ENCODE peak calls at places on chromosome 21, in nine cellular contexts. Z is astrocyte of the spinal cord, V is cardiac muscle cell, R is fibroblast of lung, I is pancreas, D is H9, H is GM20000, T is bronchial epithelial cell, A is Peyer's patch. O is an unnamed sample.

GRCh38 chr21:20647603-20648002 is 350.6 kb upstream of the NCAM2 start:
- DNase-seq in Z (peak), V (no peak), R (peak), I (no peak), D (no peak), H (no peak), T (peak), A (no peak), O (peak)

GRCh38 chr21:19547951-19548635 is 1144.5 kb upstream of the TMPRSS15 start:
- DNase-seq in Z (no peak), V (no peak), R (no peak), I (no peak), D (no peak), H (no peak), T (no peak), A (no peak), O (no peak)

GRCh38 chr21:27212444-27212843 is 245.6 kb upstream of the ADAMTS5 start:
- DNase-seq in Z (no peak), V (no peak), R (no peak), I (no peak), D (no peak), H (no peak), T (no peak), A (no peak), O (no peak)

GRCh38 chr21:40689241-40689640 is 157.7 kb downstream of the DSCAM start:
- DNase-seq in Z (no peak), V (no peak), R (no peak), I (no peak), D (no peak), H (no peak), T (no peak), A (no peak), O (no peak)

GRCh38 chr21:39048064-39048463 is 135.2 kb downstream of the PSMG1 start:
- DNase-seq in Z (peak), V (peak), R (peak), I (no peak), D (peak), H (no peak), T (peak), A (peak), O (peak)

GRCh38 chr21:34260598-34260997 is 103.2 kb upstream of the KCNE2 start:
- DNase-seq in Z (no peak), V (no peak), R (no peak), I (no peak), D (no peak), H (no peak), T (no peak), A (no peak), O (no peak)

GRCh38 chr21:35249636-35250035 is 200.5 kb upstream of the RUNX1 start:
- DNase-seq in Z (no peak), V (no peak), R (no peak), I (peak), D (no peak), H (no peak), T (peak), A (no peak), O (peak)

GRCh38 chr21:26709090-26709489 is 136.0 kb upstream of the CYYR1 start:
- DNase-seq in Z (no peak), V (no peak), R (no peak), I (no peak), D (no peak), H (no peak), T (peak), A (no peak), O (peak)

GRCh38 chr21:38831526-38832467 is 26.1 kb downstream of the ETS2 start:
- DNase-seq in Z (peak), V (peak), R (peak), I (peak), D (no peak), H (peak), T (peak), A (peak), O (peak)

GRCh38 chr21:29701676-29702075 is 238.1 kb downstream of the GRIK1 start:
- DNase-seq in Z (no peak), V (no peak), R (no peak), I (no peak), D (no peak), H (no peak), T (no peak), A (no peak), O (no peak)

GRCh38 chr21:43866659-43867331 is 1.8 kb downstream of the AGPAT3 start:
- DNase-seq in Z (no peak), V (no peak), R (no peak), I (peak), D (no peak), H (peak), T (peak), A (peak), O (peak)

GRCh38 chr21:46093668-46094400 is 4.1 kb upstream of the COL6A2 start:
- DNase-seq in Z (no peak), V (no peak), R (no peak), I (no peak), D (peak), H (no peak), T (no peak), A (peak), O (no peak)

GRCh38 chr21:46486481-46487000 is 27.9 kb downstream of the DIP2A start:
- DNase-seq in Z (no peak), V (no peak), R (peak), I (no peak), D (no peak), H (no peak), T (no peak), A (no peak), O (no peak)

GRCh38 chr21:26388731-26389231 is 184.3 kb downstream of the CYYR1 start:
- DNase-seq in Z (peak), V (peak), R (peak), I (no peak), D (no peak), H (no peak), T (peak), A (no peak), O (peak)

GRCh38 chr21:26449161-26449560 is 123.9 kb downstream of the CYYR1 start:
- DNase-seq in Z (peak), V (peak), R (peak), I (no peak), D (no peak), H (no peak), T (peak), A (no peak), O (peak)

GRCh38 chr21:17370263-17370662 is 142.6 kb upstream of the CXADR start:
- DNase-seq in Z (no peak), V (no peak), R (no peak), I (peak), D (no peak), H (no peak), T (peak), A (no peak), O (peak)

GRCh38 chr21:20486303-20486702 is 511.9 kb upstream of the NCAM2 start:
- DNase-seq in Z (no peak), V (no peak), R (no peak), I (no peak), D (no peak), H (no peak), T (no peak), A (no peak), O (no peak)

GRCh38 chr21:28790335-28790734 is 202.3 kb downstream of the LTN1 start:
- DNase-seq in Z (no peak), V (no peak), R (no peak), I (no peak), D (no peak), H (no peak), T (no peak), A (no peak), O (no peak)

GRCh38 chr21:39924577-39925308 is 57.5 kb downstream of the PCP4 start:
- DNase-seq in Z (no peak), V (no peak), R (no peak), I (peak), D (peak), H (no peak), T (no peak), A (no peak), O (no peak)

GRCh38 chr21:17514124-17514481 is 1.3 kb downstream of the CXADR start:
- DNase-seq in Z (peak), V (no peak), R (no peak), I (no peak), D (peak), H (no peak), T (peak), A (no peak), O (peak)

GRCh38 chr21:31198575-31198974 is 145.5 kb downstream of the TIAM1 start:
- DNase-seq in Z (peak), V (peak), R (peak), I (no peak), D (no peak), H (peak), T (peak), A (no peak), O (peak)

GRCh38 chr21:38249879-38250278 is 6.9 kb upstream of the KCNJ15 start:
- DNase-seq in Z (no peak), V (no peak), R (no peak), I (no peak), D (no peak), H (no peak), T (no peak), A (no peak), O (no peak)

GRCh38 chr21:44761011-44761729 is 40.5 kb downstream of the UBE2G2 start:
- DNase-seq in Z (no peak), V (no peak), R (no peak), I (no peak), D (peak), H (no peak), T (peak), A (no peak), O (peak)

GRCh38 chr21:43762303-43763128 is 13.6 kb downstream of the CSTB start:
- DNase-seq in Z (no peak), V (no peak), R (no peak), I (peak), D (no peak), H (no peak), T (peak), A (no peak), O (peak)

GRCh38 chr21:45632165-45632896 is 11.2 kb upstream of the PCBP3 start:
- DNase-seq in Z (no peak), V (no peak), R (no peak), I (no peak), D (no peak), H (peak), T (no peak), A (peak), O (no peak)

GRCh38 chr21:40245021-40245420 is 377.8 kb downstream of the PCP4 start:
- DNase-seq in Z (no peak), V (no peak), R (no peak), I (no peak), D (no peak), H (no peak), T (no peak), A (no peak), O (no peak)

GRCh38 chr21:29208044-29208665 is 77.7 kb downstream of the MAP3K7CL start:
- DNase-seq in Z (no peak), V (no peak), R (no peak), I (no peak), D (no peak), H (no peak), T (no peak), A (no peak), O (no peak)

GRCh38 chr21:14620152-14620551 is 74.0 kb upstream of the SAMSN1 start:
- DNase-seq in Z (no peak), V (no peak), R (no peak), I (no peak), D (no peak), H (no peak), T (no peak), A (no peak), O (no peak)

GRCh38 chr21:26849428-26850115 is 4.4 kb upstream of the ADAMTS1 start:
- DNase-seq in Z (peak), V (peak), R (peak), I (no peak), D (no peak), H (no peak), T (peak), A (no peak), O (peak)

GRCh38 chr21:34935868-34936267 is 113.2 kb downstream of the RUNX1 start:
- DNase-seq in Z (no peak), V (no peak), R (no peak), I (no peak), D (no peak), H (no peak), T (no peak), A (no peak), O (no peak)

GRCh38 chr21:44574457-44575306 is 1.2 kb downstream of the KRTAP10-4 start:
- DNase-seq in Z (no peak), V (no peak), R (no peak), I (no peak), D (no peak), H (no peak), T (no peak), A (peak), O (no peak)

GRCh38 chr21:42324896-42325295 is 9.7 kb upstream of the TFF3 start:
- DNase-seq in Z (no peak), V (no peak), R (no peak), I (no peak), D (no peak), H (no peak), T (no peak), A (no peak), O (no peak)
- TF ChIP-seq CTCF in Z (no peak), V (no peak), R (no peak), I (no peak), D (no peak), H (no peak), T (no peak), A (no peak), O (no peak)

GRCh38 chr21:37005548-37006242 is 807 bp upstream of the RIPPLY3 start:
- DNase-seq in Z (no peak), V (no peak), R (no peak), I (no peak), D (peak), H (no peak), T (no peak), A (no peak), O (no peak)

GRCh38 chr21:36994501-36995189 is 11.9 kb upstream of the RIPPLY3 start:
- DNase-seq in Z (no peak), V (peak), R (peak), I (no peak), D (peak), H (no peak), T (peak), A (no peak), O (peak)

GRCh38 chr21:36999131-36999898 is 7.2 kb upstream of the RIPPLY3 start:
- DNase-seq in Z (no peak), V (no peak), R (no peak), I (no peak), D (no peak), H (no peak), T (no peak), A (no peak), O (no peak)

GRCh38 chr21:37001446-37001845 is 5.1 kb upstream of the RIPPLY3 start:
- DNase-seq in Z (no peak), V (no peak), R (no peak), I (no peak), D (no peak), H (no peak), T (no peak), A (no peak), O (no peak)

DNA sequence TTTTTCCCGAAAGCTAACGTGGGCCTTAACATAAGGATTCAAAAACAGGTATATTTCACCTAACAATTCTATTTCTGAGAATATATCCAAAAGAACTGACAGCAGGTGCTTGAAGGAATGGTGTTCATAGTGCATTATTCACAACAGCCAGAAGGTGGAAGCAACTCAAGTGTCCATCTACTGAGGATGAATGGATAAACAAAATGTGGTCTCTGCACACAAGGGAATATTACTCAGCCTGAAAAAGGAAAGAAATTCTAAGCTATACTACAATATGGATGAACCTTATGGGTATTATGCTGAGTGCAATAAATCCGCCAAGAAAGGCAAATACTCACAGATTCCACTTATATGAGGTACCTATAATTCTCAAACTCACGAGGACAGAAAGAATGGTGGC is 6.1 kb upstream of the RIPPLY3 start:
- DNase-seq in Z (no peak), V (no peak), R (no peak), I (no peak), D (no peak), H (no peak), T (no peak), A (no peak), O (no peak)
- TF ChIP-seq CTCF in Z (peak), V (no peak), R (no peak), I (no peak), D (no peak), H (no peak), T (no peak), A (no peak), O (peak)

DNA sequence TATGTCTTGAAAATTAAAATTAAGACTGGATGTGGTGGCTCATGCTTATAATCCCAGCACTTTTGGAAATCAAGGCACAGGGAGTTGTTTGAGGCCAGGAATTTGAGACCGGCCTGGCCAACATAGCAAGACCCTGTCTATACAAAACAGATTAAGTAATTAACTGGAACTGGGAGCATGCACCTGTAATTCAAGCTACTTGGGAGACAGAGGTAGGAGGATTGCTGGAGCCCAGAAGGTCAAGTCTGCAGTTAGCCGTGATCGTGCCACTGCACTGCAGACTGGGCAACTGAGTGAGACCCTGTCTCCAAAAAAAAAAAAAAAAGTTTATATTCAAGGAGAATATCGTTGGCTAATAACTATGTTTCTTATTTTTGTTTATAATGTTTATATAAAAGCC is 139.2 kb downstream of the USP25 start:
- DNase-seq in Z (no peak), V (no peak), R (no peak), I (no peak), D (no peak), H (no peak), T (no peak), A (no peak), O (no peak)
- TF ChIP-seq CTCF in Z (no peak), V (no peak), R (no peak), I (no peak), D (no peak), H (no peak), T (no peak), A (no peak), O (no peak)

GRCh38 chr21:32925098-32925497 is 100.6 kb upstream of the OLIG2 start:
- DNase-seq in Z (no peak), V (no peak), R (no peak), I (no peak), D (no peak), H (no peak), T (no peak), A (no peak), O (no peak)

GRCh38 chr21:32917392-32918135 is 108.2 kb upstream of the OLIG2 start:
- DNase-seq in Z (peak), V (peak), R (no peak), I (no peak), D (no peak), H (no peak), T (no peak), A (no peak), O (no peak)

GRCh38 chr21:32920474-32920873 is 105.3 kb upstream of the OLIG2 start:
- DNase-seq in Z (no peak), V (no peak), R (no peak), I (no peak), D (peak), H (no peak), T (no peak), A (no peak), O (no peak)

GRCh38 chr21:32918467-32919140 is 107.1 kb upstream of the OLIG2 start:
- DNase-seq in Z (no peak), V (no peak), R (no peak), I (no peak), D (no peak), H (no peak), T (no peak), A (no peak), O (no peak)

GRCh38 chr21:32921632-32922230 is 104.0 kb upstream of the OLIG2 start:
- DNase-seq in Z (no peak), V (no peak), R (peak), I (no peak), D (peak), H (no peak), T (peak), A (peak), O (peak)
- TF ChIP-seq CTCF in Z (peak), V (peak), R (no peak), I (peak), D (peak), H (peak), T (peak), A (no peak), O (peak)